ENCODE peak calls at places on chromosomes 13 and 19, in ten cellular contexts. P is breast epithelium, Y is K562, C is Panc1, B is transverse colon, S is GM12878, X is stomach, I is H1, W is sigmoid colon, V is vagina. D is an unnamed sample. For H3K4me1, the result is how much of the 10 kb centered on the place peaks cover.

GRCh38 chr19:2111425-2111824 is 14.7 kb downstream of the IZUMO4 start:
- DNase-seq in C (no peak), S (no peak), W (no peak), X (no peak), P (no peak), Y (no peak), V (no peak), I (no peak), B (no peak), D (no peak)

GRCh38 chr19:7326105-7326877 is 22.4 kb upstream of the ARHGEF18 start:
- DNase-seq in X (no peak), P (no peak), Y (peak), V (no peak), I (peak), B (peak), S (no peak), W (peak), C (peak), D (no peak)

GRCh38 chr19:4737955-4738580 is 14.4 kb upstream of the DPP9 start:
- DNase-seq in B (no peak), C (no peak), W (no peak), I (no peak), X (no peak), P (no peak), V (no peak), Y (no peak), S (no peak), D (no peak)

GRCh38 chr19:32642771-32643170 is 32.2 kb downstream of the ANKRD27 start:
- DNase-seq in B (peak), X (no peak), W (no peak), C (no peak), S (no peak), V (no peak), Y (no peak), I (no peak), P (no peak), D (peak)

GRCh38 chr19:42279902-42280760 is 11.1 kb downstream of the CIC start:
- DNase-seq in V (no peak), B (peak), C (no peak), X (peak), S (peak), W (peak), I (peak), Y (peak), P (peak), D (peak)

GRCh38 chr13:52862358-52863206 is 14.1 kb upstream of the PCDH8 start:
- DNase-seq in V (no peak), P (no peak), Y (peak), S (no peak), W (no peak), X (peak), C (peak), I (peak), B (peak), D (no peak)

GRCh38 chr13:88751994-88752393 is 1080.8 kb downstream of the SLITRK5 start:
- DNase-seq in V (no peak), Y (no peak), B (no peak), X (no peak), C (no peak), W (no peak), P (no peak), S (no peak), I (no peak), D (no peak)

GRCh38 chr13:52348983-52349780 is 56.8 kb downstream of the THSD1 start:
- DNase-seq in X (no peak), Y (peak), C (peak), S (no peak), I (no peak), V (no peak), B (no peak), W (no peak), P (no peak), D (no peak)

GRCh38 chr13:111132948-111133347 is 17.8 kb downstream of the ARHGEF7 start:
- DNase-seq in V (no peak), P (no peak), C (no peak), I (no peak), Y (no peak), W (no peak), B (no peak), X (no peak), S (no peak), D (no peak)

GRCh38 chr13:30191491-30192100 is 115.8 kb downstream of the KATNAL1 start:
- DNase-seq in P (no peak), X (no peak), B (no peak), I (no peak), Y (no peak), C (no peak), V (peak), W (no peak), S (no peak), D (no peak)

GRCh38 chr19:44738603-44739585 is 9.6 kb upstream of the BCL3 start:
- DNase-seq in C (no peak), I (no peak), X (peak), S (no peak), W (no peak), V (no peak), P (no peak), Y (no peak), B (peak), D (peak)

GRCh38 chr13:25059943-25060342 is 36.0 kb upstream of the PABPC3 start:
- DNase-seq in V (no peak), P (no peak), S (no peak), C (no peak), I (no peak), Y (no peak), B (no peak), W (no peak), X (no peak), D (no peak)

GRCh38 chr19:34232566-34233481 is 21.5 kb upstream of the GARRE1 start:
- DNase-seq in S (no peak), I (no peak), C (peak), B (no peak), W (peak), Y (peak), P (no peak), X (no peak), V (no peak), D (no peak)

GRCh38 chr19:50720181-50720920 is 749 bp upstream of the SHANK1 start:
- DNase-seq in Y (no peak), C (no peak), I (peak), S (no peak), X (no peak), V (no peak), W (no peak), P (no peak), B (no peak), D (no peak)

GRCh38 chr19:43726736-43727592 is 11.1 kb downstream of the IRGC start:
- DNase-seq in Y (no peak), S (peak), I (no peak), V (no peak), C (no peak), B (no peak), W (no peak), P (peak), X (no peak), D (no peak)

GRCh38 chr13:42832341-42833153 is 51.2 kb downstream of the FAM216B start:
- DNase-seq in P (no peak), I (no peak), S (no peak), C (no peak), B (peak), Y (no peak), V (no peak), X (peak), W (no peak), D (no peak)

GRCh38 chr13:50915562-50915961 is 6.0 kb downstream of the RNASEH2B start:
- DNase-seq in S (no peak), P (no peak), W (no peak), V (no peak), C (no peak), X (no peak), Y (peak), I (no peak), B (no peak), D (no peak)

GRCh38 chr19:29390742-29391141 is 135.1 kb upstream of the VSTM2B start:
- DNase-seq in C (no peak), I (no peak), W (no peak), P (no peak), Y (no peak), S (no peak), V (no peak), X (no peak), B (no peak), D (no peak)

GRCh38 chr19:8461376-8461775 is 16.6 kb downstream of the HNRNPM start:
- DNase-seq in C (no peak), X (no peak), B (no peak), W (no peak), S (no peak), V (no peak), Y (no peak), I (no peak), P (no peak), D (no peak)
- H3K4me1 ChIP-seq in C (half or more), X (half or more), B (under half), W (half or more), S (under half), V (half or more), Y (under half), I (under half), P (under half), D (under half)

DNA sequence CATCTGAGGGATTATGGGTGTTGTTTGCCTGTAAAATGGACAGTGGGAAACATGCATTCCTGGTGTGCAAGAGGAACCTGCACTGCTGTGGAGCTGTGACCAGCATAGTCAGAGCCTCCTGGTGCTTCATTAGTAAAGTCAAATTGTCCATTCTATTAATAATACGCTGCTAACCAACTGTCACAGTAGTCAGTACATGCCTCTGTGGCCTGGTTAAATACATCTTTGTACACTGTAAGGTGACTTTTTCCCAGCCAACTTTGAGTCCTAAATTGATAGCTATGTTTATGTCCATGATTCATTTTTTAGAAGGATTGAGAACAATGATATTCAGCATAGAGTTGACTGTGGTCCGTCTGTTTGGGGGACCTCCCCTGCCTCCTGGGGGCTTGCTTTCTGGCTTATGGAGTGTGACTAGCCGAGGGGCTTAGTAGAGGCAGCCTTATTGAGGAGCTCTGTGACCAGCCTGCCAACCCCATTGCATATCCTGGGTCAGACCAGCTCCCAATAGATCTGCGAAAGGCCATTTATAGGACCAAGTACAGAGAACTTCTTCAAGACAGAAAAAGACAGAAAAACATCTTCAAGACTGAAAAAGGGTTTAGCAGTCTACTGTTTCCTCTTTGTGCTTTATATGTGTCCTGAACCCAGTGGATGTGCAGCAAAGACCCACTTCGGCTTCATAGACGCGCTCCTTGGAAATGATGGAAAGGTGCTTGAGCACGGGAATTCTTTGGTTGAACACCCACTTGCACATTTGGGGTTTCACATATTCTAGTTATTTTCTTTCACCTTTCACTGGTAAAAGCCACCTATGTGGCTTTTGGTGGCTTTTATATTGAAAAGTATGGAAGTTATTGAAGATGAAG is 4.3 kb downstream of the GPR183 start:
- DNase-seq in C (no peak), W (no peak), B (no peak), I (no peak), P (no peak), V (no peak), S (no peak), Y (no peak), X (no peak), D (no peak)
- TF ChIP-seq POLR2AphosphoS5 in C (no peak), W (no peak), B (no peak), I (no peak), P (no peak), V (no peak), S (peak), Y (no peak), X (no peak), D (no peak)

GRCh38 chr19:56109216-56109615 is 11.9 kb downstream of the ZNF787 start:
- DNase-seq in C (no peak), V (no peak), I (no peak), B (no peak), P (no peak), W (no peak), Y (no peak), S (no peak), X (no peak), D (no peak)
- H3K4me1 ChIP-seq in C (half or more), V (half or more), I (half or more), B (half or more), P (under half), W (half or more), Y (under half), S (under half), X (half or more), D (half or more)

DNA sequence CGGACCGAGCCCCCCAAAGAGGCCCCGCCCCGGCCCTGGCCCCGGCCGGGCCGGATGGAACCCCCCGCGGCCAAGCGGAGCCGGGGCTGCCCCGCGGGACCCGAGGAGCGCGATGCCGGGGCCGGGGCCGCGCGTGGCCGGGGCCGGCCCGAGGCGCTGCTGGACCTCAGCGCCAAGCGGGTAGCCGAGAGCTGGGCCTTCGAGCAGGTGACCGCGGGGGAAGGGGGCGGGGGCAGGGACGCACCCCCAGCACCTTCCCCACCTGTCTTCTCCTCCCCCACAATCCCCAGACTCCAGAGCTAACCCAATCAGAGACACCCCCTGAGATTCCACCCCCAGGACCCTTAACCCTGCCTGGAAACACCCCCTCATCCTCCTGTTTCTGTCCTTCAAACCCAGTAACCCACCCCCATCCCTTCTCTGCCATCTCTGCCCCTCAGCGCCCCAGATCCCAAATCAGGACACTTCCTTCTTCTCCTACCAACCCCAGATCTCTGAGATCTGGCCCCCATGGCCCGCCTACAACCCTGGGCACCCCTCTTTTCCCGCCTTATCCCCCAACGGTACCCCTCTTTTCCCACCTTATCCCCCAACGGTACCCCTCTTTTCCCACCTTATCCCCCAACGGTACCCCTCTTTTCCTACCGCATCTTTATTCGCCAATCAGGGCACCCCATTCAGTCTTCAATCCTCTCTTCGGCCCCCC is 505 bp downstream of the ZSWIM4 start:
- DNase-seq in S (no peak), X (no peak), B (no peak), Y (no peak), W (no peak), V (no peak), P (no peak), I (no peak), C (no peak), D (no peak)
- TF ChIP-seq POLR2AphosphoS5 in S (peak), X (no peak), B (no peak), Y (no peak), W (no peak), V (no peak), P (no peak), I (peak), C (no peak), D (no peak)

DNA sequence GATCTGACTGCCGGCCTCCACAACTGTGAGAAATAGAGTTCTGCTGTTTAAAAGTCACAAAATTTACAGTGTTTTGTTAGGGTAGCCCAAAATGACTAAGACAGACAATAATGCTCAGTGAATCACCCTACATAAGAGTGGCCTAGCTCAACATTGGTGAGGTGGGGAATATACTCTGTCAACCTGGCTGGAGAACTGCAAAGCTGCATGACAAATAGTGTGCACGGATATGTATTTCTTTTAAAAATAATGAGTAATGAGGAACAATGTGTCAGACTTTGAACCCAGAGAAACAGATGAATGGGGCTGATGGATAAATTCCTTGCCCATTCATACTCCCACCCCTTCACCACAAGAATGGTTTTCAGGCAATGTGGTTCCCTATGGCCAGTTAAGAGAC is 372.4 kb downstream of the SUCLA2 start:
- DNase-seq in X (no peak), B (no peak), Y (no peak), V (no peak), W (no peak), C (no peak), P (no peak), S (no peak), I (no peak), D (no peak)
- H3K4me1 ChIP-seq in X (under half), B (under half), Y (under half), V (under half), W (under half), C (under half), P (under half), S (under half), I (under half), D (under half)

GRCh38 chr13:93190006-93190405 is 36.6 kb upstream of the GPC6 start:
- DNase-seq in Y (no peak), S (no peak), I (no peak), C (no peak), B (no peak), X (no peak), P (no peak), W (no peak), V (no peak), D (no peak)
- TF ChIP-seq POLR2AphosphoS5 in Y (no peak), S (no peak), I (no peak), C (no peak), B (no peak), X (no peak), P (no peak), W (no peak), V (no peak), D (no peak)

GRCh38 chr19:10683064-10683426 is 18.2 kb upstream of the QTRT1 start:
- DNase-seq in B (no peak), P (no peak), C (no peak), W (no peak), Y (no peak), S (no peak), X (no peak), V (no peak), I (no peak), D (no peak)
- H3K4me1 ChIP-seq in B (under half), P (under half), C (under half), W (under half), Y (under half), S (under half), X (under half), V (under half), I (under half), D (under half)

GRCh38 chr13:41310963-41311606 is at the start of gene NAA16:
- DNase-seq in W (peak), X (peak), Y (peak), P (peak), S (peak), B (peak), I (peak), V (no peak), C (peak), D (peak)
- TF ChIP-seq POLR2AphosphoS5 in W (peak), X (peak), Y (peak), P (peak), S (peak), B (peak), I (peak), V (peak), C (peak), D (peak)

D was measured in spleen.